ENCODE peak calls at places on chromosomes 13 and 19, in eight cellular contexts. One of them, this sample, is unnamed.
A peak's percentile ranks its signal among the peaks of the same experiment; 100 is the strongest.

GRCh38 chr13:28761586-28761985 is 42.8 kb upstream of the SLC46A3 start:
- DNase-seq in ovary: no peak
- DNase-seq in tibial nerve: no peak
- DNase-seq in A549: no peak
- DNase-seq in transverse colon: no peak
- DNase-seq in H1: no peak
- DNase-seq in K562: no peak
- DNase-seq in stomach: no peak
- DNase-seq in this sample: no peak

GRCh38 chr13:100825551-100825950 is 151.0 kb upstream of the TMTC4 start:
- DNase-seq in A549: no peak
- DNase-seq in K562: no peak
- DNase-seq in H1: no peak
- DNase-seq in stomach: no peak
- DNase-seq in tibial nerve: no peak
- DNase-seq in transverse colon: no peak
- DNase-seq in ovary: no peak
- DNase-seq in this sample: no peak

GRCh38 chr19:48378194-48378570 is 13.2 kb downstream of the KDELR1 start:
- DNase-seq in ovary: no peak
- DNase-seq in H1: no peak
- DNase-seq in A549: no peak
- DNase-seq in transverse colon: no peak
- DNase-seq in K562: no peak
- DNase-seq in tibial nerve: no peak
- DNase-seq in stomach: no peak
- DNase-seq in this sample: no peak

GRCh38 chr19:23882493-23882892 is 32.2 kb upstream of the ZNF726 start:
- DNase-seq in K562: no peak
- DNase-seq in tibial nerve: no peak
- DNase-seq in A549: no peak
- DNase-seq in H1: no peak
- DNase-seq in transverse colon: peak; percentile 26
- DNase-seq in stomach: peak; percentile 56
- DNase-seq in ovary: no peak
- DNase-seq in this sample: no peak

GRCh38 chr13:111325146-111325890 is 4.9 kb downstream of the TEX29 start:
- DNase-seq in H1: no peak
- DNase-seq in A549: no peak
- DNase-seq in transverse colon: no peak
- DNase-seq in tibial nerve: no peak
- DNase-seq in K562: no peak
- DNase-seq in ovary: no peak
- DNase-seq in stomach: no peak
- DNase-seq in this sample: no peak

GRCh38 chr19:33988601-33989000 is 183.7 kb upstream of the LSM14A start:
- DNase-seq in A549: no peak
- DNase-seq in H1: no peak
- DNase-seq in ovary: no peak
- DNase-seq in transverse colon: no peak
- DNase-seq in K562: no peak
- DNase-seq in tibial nerve: no peak
- DNase-seq in stomach: no peak
- DNase-seq in this sample: no peak

GRCh38 chr13:35979378-35979911 is 151.7 kb downstream of the DCLK1 start:
- DNase-seq in K562: no peak
- DNase-seq in stomach: peak; percentile 37
- DNase-seq in ovary: peak; percentile 73
- DNase-seq in A549: no peak
- DNase-seq in H1: no peak
- DNase-seq in tibial nerve: peak; percentile 94
- DNase-seq in transverse colon: peak; percentile 45
- DNase-seq in this sample: peak; percentile 94

GRCh38 chr13:113924184-113924583 is 49.7 kb downstream of the C13orf46 start:
- DNase-seq in tibial nerve: no peak
- DNase-seq in A549: no peak
- DNase-seq in K562: no peak
- DNase-seq in H1: no peak
- DNase-seq in ovary: no peak
- DNase-seq in stomach: peak; percentile 2
- DNase-seq in transverse colon: no peak
- DNase-seq in this sample: no peak

GRCh38 chr19:10583021-10583776 is 3.9 kb downstream of the AP1M2 start:
- DNase-seq in K562: peak; percentile 32
- DNase-seq in tibial nerve: no peak
- DNase-seq in transverse colon: no peak
- DNase-seq in ovary: no peak
- DNase-seq in H1: no peak
- DNase-seq in stomach: no peak
- DNase-seq in A549: no peak
- DNase-seq in this sample: no peak

GRCh38 chr13:27661017-27661416 is 39.3 kb downstream of the POLR1D start:
- DNase-seq in tibial nerve: no peak
- DNase-seq in A549: no peak
- DNase-seq in ovary: no peak
- DNase-seq in K562: no peak
- DNase-seq in transverse colon: no peak
- DNase-seq in H1: no peak
- DNase-seq in stomach: no peak
- DNase-seq in this sample: no peak

GRCh38 chr19:29687244-29687896 is 22.1 kb downstream of the PLEKHF1 start:
- DNase-seq in stomach: no peak
- DNase-seq in A549: no peak
- DNase-seq in ovary: no peak
- DNase-seq in tibial nerve: peak; percentile 67
- DNase-seq in K562: no peak
- DNase-seq in H1: no peak
- DNase-seq in transverse colon: no peak
- DNase-seq in this sample: peak; percentile 86

GRCh38 chr13:38951525-38952313 is 38.9 kb downstream of the STOML3 start:
- DNase-seq in stomach: peak; percentile 72
- DNase-seq in transverse colon: peak; percentile 85
- DNase-seq in A549: no peak
- DNase-seq in ovary: no peak
- DNase-seq in K562: no peak
- DNase-seq in H1: no peak
- DNase-seq in tibial nerve: peak; percentile 13
- DNase-seq in this sample: no peak

GRCh38 chr19:17305211-17305516 is 508 bp upstream of the MRPL34 start:
- DNase-seq in H1: no peak
- DNase-seq in tibial nerve: peak; percentile 80
- DNase-seq in stomach: no peak
- DNase-seq in K562: no peak
- DNase-seq in A549: no peak
- DNase-seq in transverse colon: no peak
- DNase-seq in ovary: no peak
- DNase-seq in this sample: no peak

GRCh38 chr13:114124921-114125320 is 7.5 kb downstream of the RASA3 start:
- DNase-seq in stomach: no peak
- DNase-seq in tibial nerve: no peak
- DNase-seq in K562: no peak
- DNase-seq in A549: no peak
- DNase-seq in transverse colon: no peak
- DNase-seq in H1: no peak
- DNase-seq in ovary: no peak
- DNase-seq in this sample: no peak

GRCh38 chr13:19155321-19155861 is 26.2 kb downstream of the TUBA3C start:
- DNase-seq in tibial nerve: no peak
- DNase-seq in ovary: no peak
- DNase-seq in H1: no peak
- DNase-seq in transverse colon: no peak
- DNase-seq in K562: no peak
- DNase-seq in stomach: peak; percentile 23
- DNase-seq in A549: no peak
- DNase-seq in this sample: no peak

GRCh38 chr13:43546260-43546659 is 240.5 kb downstream of the ENOX1 start:
- DNase-seq in transverse colon: no peak
- DNase-seq in ovary: peak; percentile 59
- DNase-seq in A549: no peak
- DNase-seq in tibial nerve: no peak
- DNase-seq in H1: no peak
- DNase-seq in stomach: no peak
- DNase-seq in K562: no peak
- DNase-seq in this sample: no peak

GRCh38 chr19:45492627-45493470 is 4.0 kb downstream of the RTN2 start:
- DNase-seq in A549: no peak
- DNase-seq in stomach: no peak
- DNase-seq in transverse colon: peak; percentile 63
- DNase-seq in H1: no peak
- DNase-seq in tibial nerve: no peak
- DNase-seq in K562: peak; percentile 84
- DNase-seq in ovary: no peak
- DNase-seq in this sample: peak; percentile 92

GRCh38 chr13:31008400-31009115 is 76.1 kb downstream of the TEX26 start:
- DNase-seq in ovary: no peak
- DNase-seq in H1: no peak
- DNase-seq in A549: no peak
- DNase-seq in transverse colon: no peak
- DNase-seq in stomach: no peak
- DNase-seq in K562: no peak
- DNase-seq in tibial nerve: no peak
- DNase-seq in this sample: no peak

GRCh38 chr13:79407349-79407979 is 1.4 kb upstream of the RBM26 start:
- DNase-seq in ovary: no peak
- DNase-seq in K562: no peak
- DNase-seq in H1: no peak
- DNase-seq in stomach: no peak
- DNase-seq in A549: no peak
- DNase-seq in transverse colon: no peak
- DNase-seq in tibial nerve: no peak
- DNase-seq in this sample: no peak

GRCh38 chr13:110455941-110456340 is 105.6 kb downstream of the RAB20 start:
- DNase-seq in A549: peak; percentile 73
- DNase-seq in transverse colon: peak; percentile 83
- DNase-seq in ovary: peak; percentile 79
- DNase-seq in stomach: peak; percentile 84
- DNase-seq in tibial nerve: peak; percentile 79
- DNase-seq in H1: peak; percentile 79
- DNase-seq in K562: peak; percentile 86
- DNase-seq in this sample: peak; percentile 92

GRCh38 chr13:113475280-113475679 is 15.2 kb downstream of the DCUN1D2 start:
- DNase-seq in tibial nerve: no peak
- DNase-seq in A549: no peak
- DNase-seq in transverse colon: no peak
- DNase-seq in ovary: no peak
- DNase-seq in K562: no peak
- DNase-seq in stomach: no peak
- DNase-seq in H1: no peak
- DNase-seq in this sample: no peak

GRCh38 chr13:20219585-20219984 is 12.5 kb downstream of the GJB6 start:
- DNase-seq in stomach: no peak
- DNase-seq in transverse colon: no peak
- DNase-seq in H1: no peak
- DNase-seq in ovary: no peak
- DNase-seq in tibial nerve: no peak
- DNase-seq in A549: no peak
- DNase-seq in K562: no peak
- DNase-seq in this sample: no peak

GRCh38 chr13:44969858-44970484 is 19.3 kb downstream of the NUFIP1 start:
- DNase-seq in transverse colon: no peak
- DNase-seq in H1: no peak
- DNase-seq in K562: no peak
- DNase-seq in stomach: no peak
- DNase-seq in A549: peak; percentile 13
- DNase-seq in tibial nerve: peak; percentile 18
- DNase-seq in ovary: no peak
- DNase-seq in this sample: no peak
- TF ChIP-seq EP300 in transverse colon: no peak
- TF ChIP-seq EP300 in H1: no peak
- TF ChIP-seq EP300 in K562: no peak
- TF ChIP-seq EP300 in stomach: no peak
- TF ChIP-seq EP300 in A549: no peak
- TF ChIP-seq EP300 in tibial nerve: peak; percentile 28
- TF ChIP-seq EP300 in ovary: no peak
- TF ChIP-seq EP300 in this sample: no peak

DNA sequence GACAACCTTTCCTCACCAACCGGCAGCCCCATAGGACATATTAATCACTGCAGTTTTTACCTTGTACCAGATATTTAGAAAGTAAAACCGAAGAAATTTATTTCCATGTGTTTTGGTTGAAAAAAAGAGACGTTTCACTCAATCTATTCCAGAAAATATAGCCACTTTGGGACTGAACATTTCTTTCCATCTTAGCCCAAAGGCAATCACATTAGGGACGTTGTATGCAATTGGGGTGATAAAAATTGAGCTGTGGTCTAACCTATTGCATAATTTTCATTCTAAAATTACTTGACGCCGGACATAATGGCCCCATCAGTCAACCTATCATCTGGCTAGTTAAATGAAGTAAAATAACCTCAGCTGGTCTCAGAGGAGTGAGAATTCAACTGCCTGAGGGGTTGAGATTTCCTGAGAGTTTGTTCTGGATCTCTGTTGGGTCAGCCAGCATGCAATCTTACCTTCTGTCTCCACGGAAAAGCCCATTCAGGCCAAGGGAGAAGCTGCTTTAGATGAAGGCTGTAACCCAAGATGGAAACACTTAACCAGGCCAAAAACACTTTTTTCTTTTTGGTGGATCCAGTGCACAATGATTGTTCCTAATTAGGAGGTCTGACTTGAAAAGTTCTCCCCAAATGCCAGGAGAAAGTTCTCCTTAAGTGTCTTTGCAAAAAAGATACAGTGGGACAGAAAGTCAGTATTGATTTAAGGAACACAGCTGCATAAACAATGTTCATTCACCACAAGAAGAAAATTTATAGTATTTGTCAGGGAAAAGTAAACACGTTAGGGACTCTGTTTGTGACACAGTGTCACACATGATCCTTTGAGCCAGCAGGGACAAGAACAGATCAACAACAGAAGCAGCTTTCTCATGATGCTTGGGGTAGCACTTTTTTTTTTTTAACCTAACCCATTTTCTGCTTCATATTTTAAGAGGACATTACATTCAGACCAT is 34.1 kb downstream of the DLEU7 start:
- DNase-seq in H1: no peak
- DNase-seq in tibial nerve: no peak
- DNase-seq in stomach: no peak
- DNase-seq in K562: no peak
- DNase-seq in transverse colon: no peak
- DNase-seq in ovary: no peak
- DNase-seq in A549: no peak
- DNase-seq in this sample: no peak
- TF ChIP-seq EP300 in H1: no peak
- TF ChIP-seq EP300 in tibial nerve: no peak
- TF ChIP-seq EP300 in stomach: no peak
- TF ChIP-seq EP300 in K562: no peak
- TF ChIP-seq EP300 in transverse colon: no peak
- TF ChIP-seq EP300 in ovary: no peak
- TF ChIP-seq EP300 in A549: no peak
- TF ChIP-seq EP300 in this sample: no peak

GRCh38 chr13:64551755-64552154 is 2678.4 kb downstream of the PCDH9 start:
- DNase-seq in transverse colon: no peak
- DNase-seq in ovary: no peak
- DNase-seq in H1: no peak
- DNase-seq in A549: no peak
- DNase-seq in tibial nerve: no peak
- DNase-seq in stomach: no peak
- DNase-seq in K562: no peak
- DNase-seq in this sample: no peak
- TF ChIP-seq EP300 in transverse colon: no peak
- TF ChIP-seq EP300 in ovary: no peak
- TF ChIP-seq EP300 in H1: no peak
- TF ChIP-seq EP300 in A549: no peak
- TF ChIP-seq EP300 in tibial nerve: no peak
- TF ChIP-seq EP300 in stomach: no peak
- TF ChIP-seq EP300 in K562: no peak
- TF ChIP-seq EP300 in this sample: no peak

GRCh38 chr13:63024458-63024857 is 1608.8 kb upstream of the PCDH20 start:
- DNase-seq in ovary: no peak
- DNase-seq in stomach: no peak
- DNase-seq in transverse colon: no peak
- DNase-seq in H1: no peak
- DNase-seq in A549: no peak
- DNase-seq in tibial nerve: no peak
- DNase-seq in K562: no peak
- DNase-seq in this sample: no peak
- TF ChIP-seq EP300 in ovary: no peak
- TF ChIP-seq EP300 in stomach: no peak
- TF ChIP-seq EP300 in transverse colon: no peak
- TF ChIP-seq EP300 in H1: no peak
- TF ChIP-seq EP300 in A549: no peak
- TF ChIP-seq EP300 in tibial nerve: no peak
- TF ChIP-seq EP300 in K562: no peak
- TF ChIP-seq EP300 in this sample: no peak